ENCODE peak calls at places on chromosome 4, in six cellular contexts. One of them, this sample, is unnamed.

GRCh38 chr4:139720806-139721205 is 55.2 kb downstream of the MGST2 start:
- DNase-seq in NCI-H2029 treated with DMSO at 0.1 percent for 48 hours: no peak
- DNase-seq in fibroblast of pulmonary artery: peak
- DNase-seq in CD8-positive, alpha-beta T cell: no peak
- DNase-seq in NCI-H1436: no peak
- DNase-seq in T follicular helper cell: no peak
- DNase-seq in this sample: no peak

GRCh38 chr4:17981063-17981462 is 40.5 kb downstream of the LCORL start:
- DNase-seq in NCI-H1436: no peak
- DNase-seq in fibroblast of pulmonary artery: peak
- DNase-seq in CD8-positive, alpha-beta T cell: no peak
- DNase-seq in NCI-H2029 treated with DMSO at 0.1 percent for 48 hours: no peak
- DNase-seq in T follicular helper cell: no peak
- DNase-seq in this sample: no peak

GRCh38 chr4:5524900-5525299 is 183.5 kb downstream of the EVC2 start:
- DNase-seq in T follicular helper cell: no peak
- DNase-seq in fibroblast of pulmonary artery: peak
- DNase-seq in CD8-positive, alpha-beta T cell: no peak
- DNase-seq in NCI-H2029 treated with DMSO at 0.1 percent for 48 hours: peak
- DNase-seq in NCI-H1436: no peak
- DNase-seq in this sample: no peak

GRCh38 chr4:95732061-95732460 is 107.8 kb upstream of the PDHA2 start:
- DNase-seq in fibroblast of pulmonary artery: peak
- DNase-seq in NCI-H2029 treated with DMSO at 0.1 percent for 48 hours: no peak
- DNase-seq in NCI-H1436: no peak
- DNase-seq in CD8-positive, alpha-beta T cell: no peak
- DNase-seq in T follicular helper cell: no peak
- DNase-seq in this sample: no peak

GRCh38 chr4:100117749-100118148 is 72.5 kb downstream of the DDIT4L start:
- DNase-seq in fibroblast of pulmonary artery: no peak
- DNase-seq in NCI-H2029 treated with DMSO at 0.1 percent for 48 hours: no peak
- DNase-seq in NCI-H1436: no peak
- DNase-seq in CD8-positive, alpha-beta T cell: no peak
- DNase-seq in T follicular helper cell: no peak
- DNase-seq in this sample: no peak

GRCh38 chr4:121819216-121819980 is 4.3 kb downstream of the CCNA2 start:
- DNase-seq in fibroblast of pulmonary artery: peak
- DNase-seq in NCI-H1436: no peak
- DNase-seq in CD8-positive, alpha-beta T cell: no peak
- DNase-seq in NCI-H2029 treated with DMSO at 0.1 percent for 48 hours: no peak
- DNase-seq in T follicular helper cell: no peak
- DNase-seq in this sample: no peak

GRCh38 chr4:73869130-73870055 is at the start of gene CXCL1:
- DNase-seq in CD8-positive, alpha-beta T cell: no peak
- DNase-seq in NCI-H1436: no peak
- DNase-seq in NCI-H2029 treated with DMSO at 0.1 percent for 48 hours: no peak
- DNase-seq in T follicular helper cell: no peak
- DNase-seq in fibroblast of pulmonary artery: peak
- DNase-seq in this sample: no peak

GRCh38 chr4:104726002-104726401 is 231.3 kb upstream of the CXXC4 start:
- DNase-seq in NCI-H2029 treated with DMSO at 0.1 percent for 48 hours: no peak
- DNase-seq in fibroblast of pulmonary artery: no peak
- DNase-seq in NCI-H1436: no peak
- DNase-seq in T follicular helper cell: no peak
- DNase-seq in CD8-positive, alpha-beta T cell: no peak
- DNase-seq in this sample: no peak

GRCh38 chr4:3865986-3866812 is 100.0 kb downstream of the ADRA2C start:
- DNase-seq in T follicular helper cell: no peak
- DNase-seq in NCI-H2029 treated with DMSO at 0.1 percent for 48 hours: no peak
- DNase-seq in NCI-H1436: no peak
- DNase-seq in CD8-positive, alpha-beta T cell: no peak
- DNase-seq in fibroblast of pulmonary artery: no peak
- DNase-seq in this sample: no peak

GRCh38 chr4:103482471-103482870 is 237.3 kb downstream of the TACR3 start:
- DNase-seq in T follicular helper cell: no peak
- DNase-seq in CD8-positive, alpha-beta T cell: no peak
- DNase-seq in fibroblast of pulmonary artery: no peak
- DNase-seq in NCI-H1436: no peak
- DNase-seq in NCI-H2029 treated with DMSO at 0.1 percent for 48 hours: no peak
- DNase-seq in this sample: no peak

GRCh38 chr4:71186566-71187398 is 152.0 kb upstream of the SLC4A4 start:
- DNase-seq in NCI-H2029 treated with DMSO at 0.1 percent for 48 hours: no peak
- DNase-seq in T follicular helper cell: no peak
- DNase-seq in fibroblast of pulmonary artery: no peak
- DNase-seq in CD8-positive, alpha-beta T cell: peak
- DNase-seq in NCI-H1436: no peak
- DNase-seq in this sample: peak

GRCh38 chr4:11428161-11428700 is 463 bp downstream of the HS3ST1 start:
- DNase-seq in T follicular helper cell: no peak
- DNase-seq in NCI-H1436: no peak
- DNase-seq in fibroblast of pulmonary artery: no peak
- DNase-seq in NCI-H2029 treated with DMSO at 0.1 percent for 48 hours: no peak
- DNase-seq in CD8-positive, alpha-beta T cell: no peak
- DNase-seq in this sample: no peak

GRCh38 chr4:25861951-25862410 is 807 bp downstream of the SEL1L3 start:
- DNase-seq in NCI-H1436: no peak
- DNase-seq in NCI-H2029 treated with DMSO at 0.1 percent for 48 hours: no peak
- DNase-seq in T follicular helper cell: peak
- DNase-seq in fibroblast of pulmonary artery: peak
- DNase-seq in CD8-positive, alpha-beta T cell: peak
- DNase-seq in this sample: peak

GRCh38 chr4:61604054-61604453 is 403.9 kb downstream of the ADGRL3 start:
- DNase-seq in fibroblast of pulmonary artery: no peak
- DNase-seq in CD8-positive, alpha-beta T cell: no peak
- DNase-seq in NCI-H1436: no peak
- DNase-seq in T follicular helper cell: no peak
- DNase-seq in NCI-H2029 treated with DMSO at 0.1 percent for 48 hours: no peak
- DNase-seq in this sample: no peak

GRCh38 chr4:160372390-160372789 is 1269.5 kb downstream of the RAPGEF2 start:
- DNase-seq in fibroblast of pulmonary artery: no peak
- DNase-seq in T follicular helper cell: no peak
- DNase-seq in CD8-positive, alpha-beta T cell: no peak
- DNase-seq in NCI-H1436: no peak
- DNase-seq in NCI-H2029 treated with DMSO at 0.1 percent for 48 hours: no peak
- DNase-seq in this sample: no peak

GRCh38 chr4:56129431-56129861 is 180.7 kb downstream of the CEP135 start:
- DNase-seq in CD8-positive, alpha-beta T cell: no peak
- DNase-seq in NCI-H1436: no peak
- DNase-seq in fibroblast of pulmonary artery: peak
- DNase-seq in NCI-H2029 treated with DMSO at 0.1 percent for 48 hours: peak
- DNase-seq in T follicular helper cell: no peak
- DNase-seq in this sample: peak

GRCh38 chr4:3791910-3792542 is 25.8 kb downstream of the ADRA2C start:
- DNase-seq in NCI-H1436: no peak
- DNase-seq in fibroblast of pulmonary artery: peak
- DNase-seq in CD8-positive, alpha-beta T cell: no peak
- DNase-seq in T follicular helper cell: no peak
- DNase-seq in NCI-H2029 treated with DMSO at 0.1 percent for 48 hours: no peak
- DNase-seq in this sample: peak